ENCODE peak calls at places on chromosome 9, in five cellular contexts. G is amniotic stem cell; T is choroid plexus epithelial cell; N is activated CD8-positive, alpha-beta T cell treated with anti-CD3 and anti-CD28 coated beads, Interleukin-2, amount 10 ng/mL, durations not matched to agents 7 days and 5 days; Q is naive thymus-derived CD8-positive, alpha-beta T cell. A is an unnamed sample.

GRCh38 chr9:81522721-81523551 is 166.4 kb downstream of the TLE1 start:
- DNase-seq in G (peak), N (no peak), T (peak), Q (no peak), A (peak)

GRCh38 chr9:83062653-83063527 is at the start of gene RASEF:
- DNase-seq in N (no peak), Q (no peak), T (peak), G (no peak), A (no peak)

GRCh38 chr9:98251554-98251953 is 3.9 kb downstream of the TBC1D2 start:
- DNase-seq in G (no peak), Q (no peak), N (no peak), T (peak), A (no peak)

GRCh38 chr9:28598396-28598795 is 1025.1 kb upstream of the C9orf72 start:
- DNase-seq in N (no peak), G (no peak), T (no peak), Q (no peak), A (no peak)

GRCh38 chr9:95991326-95991725 is 115.8 kb downstream of the ERCC6L2 start:
- DNase-seq in Q (no peak), G (no peak), N (no peak), T (no peak), A (no peak)

GRCh38 chr9:117671468-117671867 is 32.7 kb upstream of the TLR4 start:
- DNase-seq in G (no peak), Q (no peak), T (peak), N (no peak), A (no peak)

GRCh38 chr9:106920701-106921283 is 57.8 kb downstream of the ZNF462 start:
- DNase-seq in Q (no peak), N (no peak), G (no peak), T (peak), A (no peak)

GRCh38 chr9:136728080-136728547 is 14.6 kb downstream of the LCN10 start:
- DNase-seq in G (peak), Q (peak), T (peak), N (peak), A (peak)

GRCh38 chr9:38253200-38253599 is 139.3 kb upstream of the ALDH1B1 start:
- DNase-seq in N (no peak), T (no peak), Q (no peak), G (no peak), A (no peak)

GRCh38 chr9:113593682-113594281 is 130.3 kb downstream of the RGS3 start:
- DNase-seq in G (peak), T (peak), N (no peak), Q (no peak), A (no peak)

GRCh38 chr9:107750741-107751521 is 261.4 kb upstream of the KLF4 start:
- DNase-seq in T (peak), G (peak), Q (no peak), N (no peak), A (no peak)

GRCh38 chr9:118882674-118883073 is 486.6 kb downstream of the BRINP1 start:
- DNase-seq in N (no peak), Q (no peak), G (no peak), T (peak), A (no peak)

GRCh38 chr9:127903557-127904475 is 4.4 kb upstream of the ST6GALNAC6 start:
- DNase-seq in Q (peak), T (no peak), G (no peak), N (peak), A (peak)

GRCh38 chr9:122580360-122580759 is 2.8 kb downstream of the OR1L8 start:
- DNase-seq in Q (no peak), N (no peak), G (no peak), T (peak), A (no peak)

GRCh38 chr9:127250896-127251391 is 13.6 kb upstream of the GARNL3 start:
- DNase-seq in Q (no peak), T (no peak), N (no peak), G (no peak), A (no peak)

GRCh38 chr9:109969559-109970237 is 189.7 kb downstream of the PALM2AKAP2 start:
- DNase-seq in G (no peak), T (peak), N (no peak), Q (no peak), A (no peak)

GRCh38 chr9:8140557-8140956 is 341.0 kb upstream of the DMAC1 start:
- DNase-seq in T (no peak), G (no peak), N (no peak), Q (no peak), A (no peak)

GRCh38 chr9:133658442-133659431 is 22.6 kb downstream of the DBH start:
- DNase-seq in N (no peak), Q (no peak), T (peak), G (no peak), A (no peak)

GRCh38 chr9:13769006-13769405 is 489.5 kb upstream of the MPDZ start:
- DNase-seq in N (no peak), G (no peak), T (no peak), Q (no peak), A (no peak)

GRCh38 chr9:69951411-69951810 is 92.2 kb upstream of the MAMDC2 start:
- DNase-seq in N (no peak), G (no peak), Q (no peak), T (peak), A (no peak)

GRCh38 chr9:110207071-110207923 is 662 bp downstream of the C9orf152 start:
- DNase-seq in G (no peak), N (no peak), T (no peak), Q (no peak), A (no peak)

GRCh38 chr9:76984476-76984875 is 35.0 kb upstream of the FOXB2 start:
- DNase-seq in Q (no peak), G (no peak), N (no peak), T (no peak), A (no peak)

A was measured in B cell.